ENCODE peak calls at places on chromosomes 13 and 19, in six cellular contexts. C is neuronal stem cell, P is trophoblast cell, I is IMR-90, Z is mesenchymal stem cell, S is H1. V is an unnamed sample.
A peak's percentile ranks its signal among the peaks of the same experiment; 100 is the strongest.

GRCh38 chr13:41327994-41328778 is 17.1 kb downstream of the NAA16 start:
- DNase-seq in C (no peak), P (no peak), I (no peak), Z (peak; percentile 19), S (no peak), V (no peak)

GRCh38 chr13:26721251-26721939 is 39.2 kb downstream of the GPR12 start:
- DNase-seq in C (no peak), P (no peak), I (no peak), Z (no peak), S (no peak), V (no peak)

GRCh38 chr13:40148103-40148502 is 492.6 kb downstream of the COG6 start:
- DNase-seq in C (no peak), P (no peak), I (no peak), Z (no peak), S (no peak), V (no peak)

GRCh38 chr13:28237944-28238343 is 99.6 kb downstream of the PAN3 start:
- DNase-seq in C (no peak), P (no peak), I (no peak), Z (no peak), S (no peak), V (peak; percentile 16)

GRCh38 chr13:94849254-94849653 is 136.9 kb upstream of the SOX21 start:
- DNase-seq in C (no peak), P (no peak), I (no peak), Z (no peak), S (no peak), V (no peak)

GRCh38 chr13:99357149-99357596 is 50.0 kb upstream of the GPR183 start:
- DNase-seq in C (no peak), P (peak; percentile 61), I (peak; percentile 91), Z (peak; percentile 92), S (no peak), V (no peak)

GRCh38 chr13:97241761-97242160 is 19.6 kb downstream of the MBNL2 start:
- DNase-seq in C (no peak), P (no peak), I (no peak), Z (no peak), S (no peak), V (no peak)

GRCh38 chr13:110445722-110446569 is 115.6 kb downstream of the RAB20 start:
- DNase-seq in C (no peak), P (no peak), I (peak; percentile 31), Z (no peak), S (no peak), V (no peak)

GRCh38 chr13:47211106-47211505 is 314.3 kb upstream of the HTR2A start:
- DNase-seq in C (no peak), P (no peak), I (peak; percentile 40), Z (peak; percentile 17), S (peak; percentile 33), V (peak; percentile 98)

GRCh38 chr19:55244004-55244680 is 14.7 kb downstream of the PPP6R1 start:
- DNase-seq in C (no peak), P (no peak), I (no peak), Z (no peak), S (no peak), V (no peak)

GRCh38 chr13:50284540-50284939 is 269.3 kb downstream of the KCNRG start:
- DNase-seq in C (no peak), P (no peak), I (no peak), Z (no peak), S (no peak), V (no peak)
- H3K4me3 ChIP-seq in C (no peak overlapping the region), P (no peak overlapping the region), I (no peak overlapping the region), Z (no peak overlapping the region), S (no peak overlapping the region), V (no peak overlapping the region)

GRCh38 chr19:35248310-35249145 is at the start of gene LSR:
- DNase-seq in C (peak; percentile 88), P (peak; percentile 87), I (no peak), Z (no peak), S (peak; percentile 88), V (peak; percentile 97)
- H3K18ac ChIP-seq in C (peak within 1 kb of the TSS; percentile 97), P (peak within 1 kb of the TSS; percentile 71), I (no peak within 1 kb of the TSS), Z (no peak within 1 kb of the TSS), S (peak within 1 kb of the TSS; percentile 99), V (peak within 1 kb of the TSS; percentile 88)

DNA sequence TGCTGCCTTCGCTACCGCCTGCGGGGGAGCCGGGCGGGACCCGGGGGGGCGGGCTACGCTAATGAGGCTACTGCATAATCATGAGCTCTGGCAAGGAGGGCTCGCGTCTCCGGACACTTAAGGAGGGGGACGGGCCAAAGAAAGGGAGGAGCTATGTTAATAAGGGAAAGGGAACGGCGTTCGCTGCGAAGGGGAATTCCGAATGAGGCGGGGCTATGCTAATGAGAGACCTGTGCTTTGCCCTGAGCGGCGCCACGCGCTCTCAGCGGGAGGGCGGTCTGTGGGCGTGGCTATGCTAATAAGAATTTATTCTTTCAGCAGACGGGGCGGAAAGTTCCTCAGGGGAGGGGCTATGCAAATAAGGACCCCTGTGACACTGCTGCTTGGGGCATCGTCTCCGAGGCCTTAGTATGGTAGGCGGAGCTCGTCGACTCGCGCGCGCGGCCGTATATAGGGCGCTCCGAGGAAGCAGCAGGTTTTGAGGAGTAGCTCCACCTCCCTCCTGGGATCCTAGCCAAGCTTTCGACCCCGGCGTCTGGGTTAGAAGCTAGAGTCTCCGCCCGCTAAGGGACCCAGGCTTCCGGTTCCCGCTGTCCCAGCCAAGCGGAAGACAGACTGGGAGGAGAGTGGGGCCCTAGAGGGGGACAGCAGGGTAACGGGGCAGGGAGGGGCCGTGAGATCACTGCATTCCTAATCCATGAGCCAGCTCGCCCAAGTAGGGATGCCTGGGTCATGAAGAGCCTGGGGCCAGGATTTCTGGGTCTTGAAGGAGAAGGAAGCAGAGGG is at the start of gene RRAS:
- DNase-seq in C (peak; percentile 100), P (peak; percentile 100), I (peak; percentile 100), Z (peak; percentile 100), S (peak; percentile 100), V (peak; percentile 100)
- H3K4ac ChIP-seq in C (peak within 1 kb of the TSS; percentile 86), P (peak within 1 kb of the TSS; percentile 61), I (peak within 1 kb of the TSS; percentile 99), Z (peak within 1 kb of the TSS; percentile 100), S (no peak within 1 kb of the TSS), V (peak within 1 kb of the TSS; percentile 92)

GRCh38 chr19:8145969-8146368 is 3.4 kb downstream of the FBN3 start:
- DNase-seq in C (no peak), P (no peak), I (no peak), Z (no peak), S (no peak), V (peak; percentile 40)

GRCh38 chr19:8143041-8143440 is 6.4 kb downstream of the FBN3 start:
- DNase-seq in C (no peak), P (no peak), I (no peak), Z (no peak), S (no peak), V (no peak)

GRCh38 chr19:8144273-8144672 is 5.1 kb downstream of the FBN3 start:
- DNase-seq in C (no peak), P (no peak), I (no peak), Z (no peak), S (no peak), V (no peak)

GRCh38 chr19:8138201-8138600 is 11.2 kb downstream of the FBN3 start:
- DNase-seq in C (no peak), P (no peak), I (no peak), Z (no peak), S (no peak), V (no peak)

DNA sequence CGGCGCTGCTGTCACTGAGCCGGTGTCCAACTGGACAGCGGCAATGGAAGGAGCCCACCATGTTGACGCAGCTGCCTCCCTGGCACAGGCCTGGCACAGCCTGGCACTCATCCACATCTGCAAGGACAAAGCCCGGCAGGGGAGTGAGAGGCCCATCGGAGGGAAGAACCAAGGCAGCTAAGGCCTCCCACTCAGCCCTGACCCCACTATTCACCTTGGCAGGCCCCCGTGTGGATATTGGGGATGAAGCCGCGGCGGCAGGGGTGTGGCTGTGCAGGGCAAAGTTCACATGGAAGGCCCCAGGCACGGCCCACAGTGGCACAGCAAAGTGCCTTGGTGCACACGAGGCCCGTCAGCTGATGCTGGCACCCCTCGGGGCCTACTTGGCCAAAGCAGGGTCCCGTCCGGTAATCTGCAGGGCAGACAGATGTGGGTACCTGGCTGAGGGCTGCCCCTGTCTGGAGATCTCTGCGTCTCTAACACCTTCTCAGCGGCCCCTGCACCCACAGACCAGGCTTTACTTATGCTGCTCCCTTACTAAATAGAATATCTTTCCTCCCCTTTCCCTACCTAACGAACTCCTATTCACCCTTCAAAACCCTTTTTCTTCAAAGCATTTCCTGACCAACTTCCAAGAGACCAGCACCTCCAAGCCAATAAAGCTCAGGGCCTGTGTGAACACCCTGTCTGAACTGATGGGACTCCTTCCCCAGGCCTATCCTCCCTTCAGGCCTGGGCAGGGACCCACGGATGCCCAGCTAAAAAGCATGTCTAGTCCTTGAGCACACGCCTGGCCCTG is 7.5 kb downstream of the FBN3 start:
- DNase-seq in C (no peak), P (no peak), I (no peak), Z (no peak), S (no peak), V (no peak)
- H3K4me3 ChIP-seq in C (no peak overlapping the region), P (no peak overlapping the region), I (no peak overlapping the region), Z (no peak overlapping the region), S (no peak overlapping the region), V (no peak overlapping the region)

GRCh38 chr19:38682872-38683392 is 35.5 kb downstream of the ACTN4 start:
- DNase-seq in C (no peak), P (no peak), I (no peak), Z (peak; percentile 17), S (no peak), V (no peak)

GRCh38 chr19:38683393-38684077 is 36.1 kb downstream of the ACTN4 start:
- DNase-seq in C (no peak), P (peak; percentile 96), I (peak; percentile 85), Z (peak; percentile 92), S (peak; percentile 85), V (peak; percentile 98)

GRCh38 chr19:38679839-38680238 is 32.4 kb downstream of the ACTN4 start:
- DNase-seq in C (no peak), P (no peak), I (peak; percentile 63), Z (peak; percentile 92), S (no peak), V (no peak)

GRCh38 chr19:38684078-38684861 is 36.8 kb downstream of the ACTN4 start:
- DNase-seq in C (no peak), P (peak; percentile 73), I (peak; percentile 91), Z (peak; percentile 94), S (no peak), V (peak; percentile 45)

GRCh38 chr19:38682195-38682867 is 34.9 kb downstream of the ACTN4 start:
- DNase-seq in C (no peak), P (no peak), I (no peak), Z (no peak), S (no peak), V (no peak)
- H3K18ac ChIP-seq in C (no peak overlapping the region), P (peak overlapping the region; percentile 86), I (peak overlapping the region; percentile 35), Z (peak overlapping the region; percentile 92), S (peak overlapping the region; percentile 85), V (no peak overlapping the region)

GRCh38 chr19:53595510-53595867 is 36.3 kb upstream of the DPRX start:
- DNase-seq in C (no peak), P (no peak), I (no peak), Z (no peak), S (no peak), V (no peak)
- H3K4ac ChIP-seq in C (no peak overlapping the region), P (peak overlapping the region; percentile 12), I (no peak overlapping the region), Z (no peak overlapping the region), S (peak overlapping the region; percentile 97), V (peak overlapping the region; percentile 98)

GRCh38 chr19:58468216-58468839 is 1.4 kb downstream of the ZNF324 start:
- DNase-seq in C (no peak), P (no peak), I (peak; percentile 9), Z (peak; percentile 20), S (no peak), V (peak; percentile 26)
- H3K4me3 ChIP-seq in C (peak overlapping the region; percentile 45), P (peak overlapping the region; percentile 30), I (no peak overlapping the region), Z (peak overlapping the region; percentile 72), S (no peak overlapping the region), V (no peak overlapping the region)